ENCODE peak calls at places on chromosomes 12 and 14, in five cellular contexts. H, K, Y, U and X are unnamed samples.

GRCh38 chr14:82854131-82854530 is 1320.5 kb upstream of the SEL1L start:
- DNase-seq in H (no peak), K (no peak), Y (no peak), U (no peak), X (no peak)

GRCh38 chr12:96044017-96044985 is 8.9 kb upstream of the LTA4H start:
- DNase-seq in H (peak; percentile 29), K (no peak), Y (no peak), U (no peak), X (no peak)

GRCh38 chr14:90483551-90483950 is 86.7 kb downstream of the CALM1 start:
- DNase-seq in H (no peak), K (no peak), Y (no peak), U (no peak), X (no peak)

GRCh38 chr12:461425-461824 is 1.7 kb downstream of the B4GALNT3 start:
- DNase-seq in H (peak; percentile 35), K (no peak), Y (no peak), U (no peak), X (no peak)

GRCh38 chr14:56005580-56006053 is 112.6 kb upstream of the PELI2 start:
- DNase-seq in H (no peak), K (no peak), Y (no peak), U (no peak), X (no peak)

GRCh38 chr12:116152268-116152667 is 125.2 kb downstream of the MED13L start:
- DNase-seq in H (no peak), K (no peak), Y (no peak), U (no peak), X (no peak)

GRCh38 chr14:39138450-39138849 is 24.3 kb downstream of the GEMIN2 start:
- DNase-seq in H (no peak), K (no peak), Y (no peak), U (no peak), X (no peak)

GRCh38 chr14:98136019-98136418 is 1136.0 kb downstream of the BCL11B start:
- DNase-seq in H (no peak), K (no peak), Y (no peak), U (no peak), X (no peak)

GRCh38 chr14:72420749-72421452 is 473.0 kb downstream of the DPF3 start:
- DNase-seq in H (peak; percentile 93), K (peak; percentile 63), Y (peak; percentile 67), U (peak; percentile 34), X (peak; percentile 80)

GRCh38 chr12:122004633-122005071 is 17.0 kb upstream of the BCL7A start:
- DNase-seq in H (no peak), K (no peak), Y (no peak), U (no peak), X (no peak)

GRCh38 chr12:122006186-122006926 is 15.3 kb upstream of the BCL7A start:
- DNase-seq in H (no peak), K (no peak), Y (no peak), U (no peak), X (peak; percentile 42)

GRCh38 chr12:122001379-122002209 is 20.1 kb upstream of the BCL7A start:
- DNase-seq in H (no peak), K (no peak), Y (no peak), U (no peak), X (no peak)

GRCh38 chr12:122005252-122005651 is 16.4 kb upstream of the BCL7A start:
- DNase-seq in H (no peak), K (no peak), Y (no peak), U (no peak), X (no peak)

DNA sequence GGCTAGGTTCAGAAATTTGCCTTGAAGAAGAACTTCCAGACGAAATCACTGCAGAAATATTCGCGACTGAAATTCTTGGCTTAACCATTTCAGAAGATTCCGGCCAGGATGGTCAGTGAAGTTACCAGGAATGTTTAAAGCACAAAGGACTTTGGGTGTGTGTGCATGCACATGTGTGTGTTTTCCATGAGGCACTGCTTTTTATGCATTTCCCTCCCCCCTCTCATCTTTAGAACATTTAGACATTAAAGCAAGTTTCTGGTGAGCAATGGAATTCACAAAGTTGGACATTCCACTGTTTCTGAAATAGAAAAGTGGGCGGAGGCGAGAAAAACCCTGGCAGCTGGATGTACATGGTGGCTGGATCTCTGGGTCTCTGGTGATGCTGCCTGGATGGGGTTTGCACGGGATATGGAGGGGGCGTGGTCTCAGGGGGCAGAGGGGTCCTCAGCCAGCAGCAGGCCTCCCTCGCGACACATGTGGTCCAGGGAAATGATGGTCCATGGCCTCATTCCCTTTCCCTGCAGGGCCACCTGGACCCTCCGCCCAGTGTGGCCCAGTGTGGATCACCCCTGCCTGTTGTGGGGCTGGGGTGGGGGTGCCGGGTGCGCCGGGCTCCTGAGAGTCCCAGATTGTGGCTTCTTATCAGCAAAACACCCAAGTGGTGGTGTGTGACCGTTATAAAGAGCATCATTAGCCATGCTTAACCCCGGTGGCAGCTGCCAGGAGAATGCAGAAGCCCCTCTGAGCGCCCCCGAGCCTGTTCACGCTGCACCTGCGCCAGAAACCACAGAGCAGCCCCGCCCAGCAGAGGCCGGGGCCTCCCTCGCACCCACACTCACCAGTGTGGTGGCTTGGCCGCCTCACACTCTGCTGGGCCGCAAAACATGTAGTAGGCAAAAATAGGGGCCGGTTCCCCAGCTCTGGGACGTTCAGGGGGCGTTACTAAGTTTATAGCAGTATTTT is 17.8 kb upstream of the BCL7A start:
- DNase-seq in H (no peak), K (no peak), Y (no peak), U (no peak), X (no peak)
- H3K4me1 ChIP-seq in H (no peaks in the 10 kb centered on the region), K (no peaks in the 10 kb centered on the region), Y (peaks cover 24% of the 10 kb centered on the region), U (peaks cover 43% of the 10 kb centered on the region), X (peaks cover 25% of the 10 kb centered on the region)

GRCh38 chr14:20866194-20866593 is 25.0 kb upstream of the RNASE3 start:
- DNase-seq in H (no peak), K (no peak), Y (no peak), U (no peak), X (no peak)

GRCh38 chr14:20866963-20867362 is 24.2 kb upstream of the RNASE3 start:
- DNase-seq in H (no peak), K (no peak), Y (no peak), U (no peak), X (no peak)
- TF ChIP-seq CTCF in H (peak; percentile 24), K (peak; percentile 48), Y (peak; percentile 49), U (no peak), X (no peak)

GRCh38 chr12:32108829-32109228 is 2.2 kb downstream of the BICD1 start:
- DNase-seq in H (no peak), K (no peak), Y (no peak), U (no peak), X (no peak)
- H3K4me3 ChIP-seq in H (no peak overlapping the region), K (peak overlapping the region; percentile 93), Y (no peak overlapping the region), U (no peak overlapping the region), X (no peak overlapping the region)

GRCh38 chr12:69510176-69510827 is 40.1 kb downstream of the FRS2 start:
- DNase-seq in H (peak; percentile 25), K (no peak), Y (no peak), U (no peak), X (no peak)
- H3K4me1 ChIP-seq in H (peaks cover 27% of the 10 kb centered on the region), K (peaks cover 3% of the 10 kb centered on the region), Y (peaks cover 98% of the 10 kb centered on the region), U (peaks cover 15% of the 10 kb centered on the region), X (no peaks in the 10 kb centered on the region)

GRCh38 chr14:99753225-99754140 is 39.7 kb upstream of the EML1 start:
- DNase-seq in H (no peak), K (no peak), Y (no peak), U (no peak), X (no peak)
- TF ChIP-seq CTCF in H (no peak), K (no peak), Y (no peak), U (no peak), X (no peak)